ENCODE peak calls at places on chromosome 1, in four cellular contexts. A is esophagus muscularis mucosa, P is colonic mucosa, C is lower lobe of right lung. G is an unnamed sample. For H3K27me3 and H3K4me1, the result is how much of the 10 kb centered on the place peaks cover.

GRCh38 chr1:23801876-23802275 is 1.3 kb upstream of the GALE start:
- DNase-seq in A (no peak), C (no peak), P (no peak), G (no peak)

GRCh38 chr1:31509124-31510072 is 66.9 kb upstream of the TINAGL1 start:
- DNase-seq in C (no peak), A (no peak), P (peak), G (no peak)

GRCh38 chr1:23449918-23450317 is 25.4 kb upstream of the TCEA3 start:
- DNase-seq in P (peak), C (no peak), A (no peak), G (no peak)

GRCh38 chr1:216621536-216621935 is 101.7 kb downstream of the ESRRG start:
- DNase-seq in P (no peak), A (no peak), C (no peak), G (no peak)

GRCh38 chr1:98028800-98029199 is 108.0 kb upstream of the DPYD start:
- DNase-seq in P (no peak), A (no peak), C (no peak), G (no peak)

GRCh38 chr1:113325039-113325438 is 65.3 kb upstream of the MAGI3 start:
- DNase-seq in A (no peak), C (no peak), P (no peak), G (no peak)

GRCh38 chr1:39165049-39165448 is 39.4 kb upstream of the MACF1 start:
- DNase-seq in C (no peak), A (no peak), P (no peak), G (no peak)

GRCh38 chr1:218616681-218617080 is 271.5 kb downstream of the TGFB2 start:
- DNase-seq in A (no peak), P (no peak), C (no peak), G (no peak)

GRCh38 chr1:11473635-11474034 is 5.3 kb upstream of the DISP3 start:
- DNase-seq in C (no peak), P (no peak), A (no peak), G (no peak)

GRCh38 chr1:151006331-151007052 is at the start of gene MINDY1:
- DNase-seq in P (peak), C (peak), A (no peak), G (peak)

GRCh38 chr1:65265296-65266271 is 43.8 kb upstream of the DNAJC6 start:
- DNase-seq in C (no peak), P (peak), A (peak), G (no peak)

GRCh38 chr1:185560760-185561159 is 173.4 kb upstream of the HMCN1 start:
- DNase-seq in C (no peak), P (no peak), A (no peak), G (no peak)

DNA sequence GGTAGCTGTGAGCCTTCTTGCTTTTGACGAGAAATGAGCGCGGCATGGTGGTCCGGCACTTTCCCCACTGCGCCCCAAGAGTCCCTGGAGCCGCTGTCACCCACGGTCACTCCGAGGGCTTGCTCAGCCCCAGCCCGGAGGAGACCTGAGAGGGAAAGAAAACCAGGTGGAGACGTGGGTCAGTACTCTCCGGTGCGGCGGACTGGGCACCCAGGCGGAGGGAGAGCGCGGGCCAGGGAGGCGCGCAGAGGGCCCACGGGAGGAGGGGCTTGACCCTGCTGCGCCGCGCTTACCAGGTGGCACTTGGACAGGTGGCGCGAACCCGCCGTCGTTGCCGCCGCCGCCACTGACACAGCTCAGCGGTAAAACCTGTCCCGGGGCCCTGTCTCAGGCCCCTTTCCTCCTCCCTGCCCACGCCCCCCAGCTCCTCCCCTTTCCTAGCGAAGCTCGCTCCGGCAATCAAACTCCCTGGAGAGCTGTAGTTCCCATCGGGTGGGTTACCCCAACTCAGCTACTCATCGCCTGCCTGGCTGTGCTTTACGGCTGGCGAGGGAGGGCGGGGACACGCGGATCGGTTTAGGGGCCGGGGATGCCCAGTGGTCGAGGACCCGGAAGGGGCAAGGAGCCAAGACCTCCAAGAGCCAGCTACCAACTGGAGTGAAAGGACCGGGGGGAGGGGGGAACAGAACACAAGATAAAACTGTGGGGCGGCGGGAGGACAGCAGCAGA is 3.1 kb downstream of the GFI1 start:
- DNase-seq in C (peak), A (no peak), P (peak), G (no peak)
- H3K27me3 ChIP-seq in C (half or more), A (half or more), P (half or more), G (under half)

GRCh38 chr1:55700359-55701130 is 485.4 kb upstream of the USP24 start:
- DNase-seq in A (no peak), C (no peak), P (no peak), G (no peak)
- H3K27ac ChIP-seq in A (peak), C (no peak), P (no peak), G (no peak)

GRCh38 chr1:9373614-9374013 is 80.9 kb downstream of the SPSB1 start:
- DNase-seq in A (no peak), C (no peak), P (no peak), G (no peak)
- H3K4me1 ChIP-seq in A (half or more), C (half or more), P (under half), G (half or more)

DNA sequence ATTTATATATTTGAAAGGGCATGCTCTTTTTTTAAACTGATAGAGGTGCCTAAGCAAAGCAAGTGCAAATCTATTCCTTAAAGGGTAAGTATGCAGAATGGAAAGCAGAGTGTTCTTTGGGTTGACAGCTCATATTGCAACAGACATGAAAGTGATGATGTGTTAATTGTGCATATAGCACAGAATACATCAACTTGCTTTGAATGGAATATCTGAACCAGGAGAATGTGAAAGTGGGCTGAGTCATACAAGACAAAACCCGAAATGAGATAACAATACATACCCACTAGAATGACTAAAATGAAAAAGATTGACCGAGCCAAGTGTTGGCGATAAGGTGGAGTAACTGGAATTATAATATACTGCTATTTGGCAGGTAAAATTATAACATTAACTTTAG is 4.3 kb downstream of the CR1 start:
- DNase-seq in C (no peak), A (no peak), P (no peak), G (no peak)
- H3K27me3 ChIP-seq in C (under half), A (half or more), P (under half), G (under half)

DNA sequence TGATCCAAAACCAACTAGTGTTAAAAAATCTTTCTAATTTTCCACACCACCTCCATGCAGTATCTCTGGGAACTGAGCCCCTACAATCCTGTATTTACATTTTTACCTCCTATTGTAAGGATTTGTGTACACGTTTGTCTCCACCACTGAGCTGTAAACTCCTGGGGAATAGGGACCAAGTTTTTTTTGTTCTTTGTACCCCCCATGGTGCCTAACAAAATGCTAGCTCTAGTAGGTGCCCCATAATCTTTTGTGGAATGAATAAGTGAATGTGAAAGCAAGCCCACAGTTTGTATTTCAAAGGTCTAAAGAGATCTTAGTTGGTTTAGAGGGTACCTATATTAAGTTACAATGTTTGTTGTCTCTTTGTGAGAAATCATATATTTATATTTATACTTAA is 879 bp upstream of the WLS start:
- DNase-seq in C (no peak), P (no peak), A (no peak), G (no peak)
- H3K27ac ChIP-seq in C (peak), P (no peak), A (peak), G (peak)

DNA sequence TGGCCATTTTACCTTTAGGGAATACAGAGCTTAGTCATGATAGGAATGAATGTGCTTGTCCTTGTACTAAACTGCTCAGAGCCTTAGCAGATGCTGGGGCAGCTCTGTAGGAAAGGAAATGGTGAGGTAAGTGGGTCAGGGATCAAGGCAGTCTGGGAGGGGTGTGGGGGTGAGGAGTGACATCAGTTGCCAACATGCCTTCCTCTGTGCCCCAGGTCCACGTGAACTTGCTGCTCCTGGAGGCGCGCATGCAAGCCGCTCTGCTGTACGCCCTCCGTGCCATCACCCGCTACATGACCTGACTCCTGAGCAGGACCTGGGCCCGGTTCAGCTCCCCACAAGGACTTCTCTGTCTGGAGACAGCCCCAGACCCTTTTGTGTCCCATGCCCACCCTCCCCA is 21.2 kb downstream of the SESN2 start:
- DNase-seq in P (no peak), C (peak), A (no peak), G (no peak)
- H3K4me1 ChIP-seq in P (under half), C (under half), A (under half), G (under half)

DNA sequence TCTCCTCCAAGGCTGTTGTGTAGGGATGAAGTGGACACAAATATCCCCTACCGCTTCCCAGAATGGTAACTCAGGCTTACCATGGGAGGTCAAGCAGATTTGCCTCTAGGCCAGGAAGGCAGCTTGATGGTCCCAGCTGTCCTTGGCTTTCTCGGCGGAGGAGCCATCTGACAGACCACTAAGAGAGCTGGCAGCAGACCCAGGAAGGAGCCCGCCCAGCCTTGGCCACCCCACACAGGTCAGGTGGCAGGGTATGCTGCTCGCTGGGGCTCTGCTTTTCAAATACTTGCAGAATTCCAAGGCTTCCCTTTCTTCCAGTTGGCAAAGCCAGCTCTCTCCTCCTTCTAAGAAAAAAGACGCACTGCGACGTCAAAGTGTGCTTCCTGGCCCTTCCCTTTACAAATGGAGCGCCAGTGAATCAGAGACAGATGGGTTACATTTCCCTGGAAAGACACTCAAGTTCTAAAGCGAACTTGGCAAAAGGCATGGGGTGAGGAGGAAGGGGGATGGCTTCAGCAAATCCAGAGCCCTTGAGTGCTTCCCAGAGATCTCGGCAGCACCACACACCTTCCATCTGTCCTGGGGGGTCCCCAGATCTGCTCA is 229.4 kb downstream of the CACNA1E start:
- DNase-seq in C (no peak), P (no peak), A (no peak), G (no peak)
- H3K27me3 ChIP-seq in C (under half), P (under half), A (under half), G (under half)

GRCh38 chr1:25361901-25362300 is 23.8 kb downstream of the TMEM50A start:
- DNase-seq in P (no peak), A (no peak), C (no peak), G (no peak)
- H3K27ac ChIP-seq in P (no peak), A (no peak), C (no peak), G (no peak)

DNA sequence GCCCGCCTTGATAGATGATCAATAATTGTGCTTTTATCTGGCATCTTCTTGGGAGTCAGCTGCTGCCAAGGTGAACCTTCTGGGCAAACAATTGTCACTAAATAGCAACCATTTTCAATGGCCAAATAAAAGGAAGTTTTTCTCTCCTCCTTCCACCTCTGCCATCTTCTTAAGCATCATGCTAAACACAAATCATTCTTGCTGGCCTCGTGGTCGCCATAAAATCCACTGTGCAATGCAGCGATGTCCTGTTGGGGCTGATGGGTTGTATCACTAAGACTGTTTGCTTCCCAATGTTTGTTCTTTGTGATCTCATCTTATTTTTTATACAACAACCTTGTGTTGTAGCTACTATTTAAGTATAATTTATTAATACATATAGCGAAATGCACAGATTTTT is 8.0 kb downstream of the MAN1C1 start:
- DNase-seq in P (no peak), A (no peak), C (no peak), G (no peak)
- H3K4me1 ChIP-seq in P (under half), A (under half), C (under half), G (under half)